ENCODE peak calls at places on chromosomes 7 and 10, in seven cellular contexts. One of them, this sample, is unnamed.

GRCh38 chr10:116565533-116565932 is 19.8 kb downstream of the PNLIP start:
- DNase-seq in fibroblast of lung: no peak
- DNase-seq in MCF 10A: no peak
- DNase-seq in lower lobe of right lung: no peak
- DNase-seq in H9: no peak
- DNase-seq in neural progenitor cell: no peak
- DNase-seq in neural crest cell: no peak
- DNase-seq in this sample: no peak

GRCh38 chr7:145105561-145105960 is 269.7 kb upstream of the TPK1 start:
- DNase-seq in neural crest cell: no peak
- DNase-seq in lower lobe of right lung: no peak
- DNase-seq in H9: no peak
- DNase-seq in fibroblast of lung: no peak
- DNase-seq in MCF 10A: no peak
- DNase-seq in neural progenitor cell: no peak
- DNase-seq in this sample: no peak

GRCh38 chr7:50679218-50680007 is 103.3 kb downstream of the GRB10 start:
- DNase-seq in lower lobe of right lung: no peak
- DNase-seq in neural crest cell: no peak
- DNase-seq in neural progenitor cell: peak
- DNase-seq in fibroblast of lung: peak
- DNase-seq in MCF 10A: peak
- DNase-seq in H9: no peak
- DNase-seq in this sample: no peak

GRCh38 chr7:115332691-115333090 is 410.8 kb downstream of the MDFIC start:
- DNase-seq in MCF 10A: no peak
- DNase-seq in lower lobe of right lung: no peak
- DNase-seq in neural progenitor cell: no peak
- DNase-seq in fibroblast of lung: peak
- DNase-seq in H9: no peak
- DNase-seq in neural crest cell: no peak
- DNase-seq in this sample: no peak

GRCh38 chr7:81822811-81823210 is 53.0 kb upstream of the HGF start:
- DNase-seq in H9: no peak
- DNase-seq in neural crest cell: no peak
- DNase-seq in MCF 10A: no peak
- DNase-seq in neural progenitor cell: no peak
- DNase-seq in lower lobe of right lung: no peak
- DNase-seq in fibroblast of lung: no peak
- DNase-seq in this sample: no peak

GRCh38 chr7:140231779-140232491 is 55.2 kb upstream of the KDM7A start:
- DNase-seq in neural progenitor cell: no peak
- DNase-seq in lower lobe of right lung: no peak
- DNase-seq in MCF 10A: peak
- DNase-seq in neural crest cell: no peak
- DNase-seq in fibroblast of lung: no peak
- DNase-seq in H9: no peak
- DNase-seq in this sample: no peak

GRCh38 chr10:59904431-59905065 is 1.8 kb downstream of the CCDC6 start:
- DNase-seq in neural progenitor cell: peak
- DNase-seq in lower lobe of right lung: no peak
- DNase-seq in H9: no peak
- DNase-seq in neural crest cell: no peak
- DNase-seq in fibroblast of lung: no peak
- DNase-seq in MCF 10A: no peak
- DNase-seq in this sample: no peak

GRCh38 chr7:102978280-102978679 is 65.5 kb downstream of the LRRC17 start:
- DNase-seq in neural crest cell: no peak
- DNase-seq in lower lobe of right lung: no peak
- DNase-seq in neural progenitor cell: no peak
- DNase-seq in fibroblast of lung: peak
- DNase-seq in H9: no peak
- DNase-seq in MCF 10A: peak
- DNase-seq in this sample: peak

GRCh38 chr7:117208257-117208656 is 114.6 kb downstream of the WNT2 start:
- DNase-seq in neural progenitor cell: no peak
- DNase-seq in neural crest cell: no peak
- DNase-seq in MCF 10A: no peak
- DNase-seq in H9: no peak
- DNase-seq in lower lobe of right lung: no peak
- DNase-seq in fibroblast of lung: no peak
- DNase-seq in this sample: no peak

GRCh38 chr7:151251328-151251925 is 2.9 kb upstream of the SMARCD3 start:
- DNase-seq in fibroblast of lung: peak
- DNase-seq in lower lobe of right lung: peak
- DNase-seq in neural crest cell: no peak
- DNase-seq in H9: no peak
- DNase-seq in neural progenitor cell: no peak
- DNase-seq in MCF 10A: peak
- DNase-seq in this sample: peak

GRCh38 chr7:132996581-132997242 is 85.2 kb downstream of the CHCHD3 start:
- DNase-seq in lower lobe of right lung: no peak
- DNase-seq in MCF 10A: no peak
- DNase-seq in fibroblast of lung: no peak
- DNase-seq in H9: no peak
- DNase-seq in neural progenitor cell: peak
- DNase-seq in neural crest cell: no peak
- DNase-seq in this sample: no peak

GRCh38 chr10:3471927-3472704 is 299.5 kb upstream of the PITRM1 start:
- DNase-seq in neural crest cell: peak
- DNase-seq in MCF 10A: no peak
- DNase-seq in neural progenitor cell: peak
- DNase-seq in fibroblast of lung: no peak
- DNase-seq in H9: no peak
- DNase-seq in lower lobe of right lung: no peak
- DNase-seq in this sample: peak

DNA sequence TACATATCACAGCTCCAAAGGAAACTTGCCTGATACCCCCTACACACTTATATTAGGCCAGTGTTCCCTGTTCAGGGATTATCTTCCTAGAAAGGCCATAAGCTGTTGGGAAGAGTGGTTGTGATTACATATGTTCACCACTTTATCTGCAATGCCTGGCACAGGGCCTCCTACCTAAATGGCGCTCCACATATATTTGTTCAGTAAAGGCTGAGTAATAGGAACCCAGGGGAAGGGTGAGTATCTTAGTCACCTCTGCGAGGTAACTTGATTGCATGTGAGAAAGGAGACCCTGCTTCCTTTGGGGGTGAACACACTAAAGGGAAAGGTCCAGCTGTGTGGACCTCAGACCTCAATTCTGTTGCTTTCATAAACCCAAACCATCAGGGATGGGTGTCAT is 896.0 kb downstream of the LRMDA start:
- DNase-seq in MCF 10A: no peak
- DNase-seq in neural crest cell: no peak
- DNase-seq in neural progenitor cell: no peak
- DNase-seq in lower lobe of right lung: no peak
- DNase-seq in fibroblast of lung: no peak
- DNase-seq in H9: no peak
- DNase-seq in this sample: no peak
- TF ChIP-seq CTCF in MCF 10A: no peak
- TF ChIP-seq CTCF in neural crest cell: no peak
- TF ChIP-seq CTCF in neural progenitor cell: no peak
- TF ChIP-seq CTCF in lower lobe of right lung: no peak
- TF ChIP-seq CTCF in fibroblast of lung: no peak
- TF ChIP-seq CTCF in H9: no peak
- TF ChIP-seq CTCF in this sample: no peak

GRCh38 chr7:127616709-127617108 is 1.2 kb downstream of the PAX4 start:
- DNase-seq in lower lobe of right lung: no peak
- DNase-seq in neural crest cell: no peak
- DNase-seq in MCF 10A: no peak
- DNase-seq in fibroblast of lung: no peak
- DNase-seq in neural progenitor cell: no peak
- DNase-seq in H9: no peak
- DNase-seq in this sample: no peak

GRCh38 chr7:127618042-127618441 is at the start of gene PAX4:
- DNase-seq in neural progenitor cell: no peak
- DNase-seq in H9: no peak
- DNase-seq in MCF 10A: no peak
- DNase-seq in lower lobe of right lung: no peak
- DNase-seq in neural crest cell: no peak
- DNase-seq in fibroblast of lung: no peak
- DNase-seq in this sample: no peak

GRCh38 chr7:127619681-127620405 is 1.9 kb upstream of the PAX4 start:
- DNase-seq in fibroblast of lung: no peak
- DNase-seq in neural crest cell: no peak
- DNase-seq in neural progenitor cell: peak
- DNase-seq in H9: peak
- DNase-seq in MCF 10A: no peak
- DNase-seq in lower lobe of right lung: no peak
- DNase-seq in this sample: no peak

GRCh38 chr7:127618775-127619174 is 833 bp upstream of the PAX4 start:
- DNase-seq in neural progenitor cell: no peak
- DNase-seq in MCF 10A: no peak
- DNase-seq in neural crest cell: no peak
- DNase-seq in lower lobe of right lung: no peak
- DNase-seq in H9: no peak
- DNase-seq in fibroblast of lung: no peak
- DNase-seq in this sample: no peak

GRCh38 chr7:127620406-127621233 is 2.7 kb upstream of the PAX4 start:
- DNase-seq in lower lobe of right lung: no peak
- DNase-seq in MCF 10A: no peak
- DNase-seq in fibroblast of lung: no peak
- DNase-seq in neural crest cell: no peak
- DNase-seq in neural progenitor cell: peak
- DNase-seq in H9: peak
- DNase-seq in this sample: no peak
- TF ChIP-seq CTCF in lower lobe of right lung: no peak
- TF ChIP-seq CTCF in MCF 10A: no peak
- TF ChIP-seq CTCF in fibroblast of lung: no peak
- TF ChIP-seq CTCF in neural crest cell: no peak
- TF ChIP-seq CTCF in neural progenitor cell: no peak
- TF ChIP-seq CTCF in H9: no peak
- TF ChIP-seq CTCF in this sample: no peak

GRCh38 chr10:103669944-103670343 is 176.4 kb downstream of the NEURL1 start:
- DNase-seq in neural progenitor cell: no peak
- DNase-seq in MCF 10A: no peak
- DNase-seq in lower lobe of right lung: no peak
- DNase-seq in H9: no peak
- DNase-seq in neural crest cell: no peak
- DNase-seq in fibroblast of lung: no peak
- DNase-seq in this sample: no peak
- TF ChIP-seq CTCF in neural progenitor cell: no peak
- TF ChIP-seq CTCF in MCF 10A: no peak
- TF ChIP-seq CTCF in lower lobe of right lung: no peak
- TF ChIP-seq CTCF in H9: peak
- TF ChIP-seq CTCF in neural crest cell: no peak
- TF ChIP-seq CTCF in fibroblast of lung: no peak
- TF ChIP-seq CTCF in this sample: no peak

DNA sequence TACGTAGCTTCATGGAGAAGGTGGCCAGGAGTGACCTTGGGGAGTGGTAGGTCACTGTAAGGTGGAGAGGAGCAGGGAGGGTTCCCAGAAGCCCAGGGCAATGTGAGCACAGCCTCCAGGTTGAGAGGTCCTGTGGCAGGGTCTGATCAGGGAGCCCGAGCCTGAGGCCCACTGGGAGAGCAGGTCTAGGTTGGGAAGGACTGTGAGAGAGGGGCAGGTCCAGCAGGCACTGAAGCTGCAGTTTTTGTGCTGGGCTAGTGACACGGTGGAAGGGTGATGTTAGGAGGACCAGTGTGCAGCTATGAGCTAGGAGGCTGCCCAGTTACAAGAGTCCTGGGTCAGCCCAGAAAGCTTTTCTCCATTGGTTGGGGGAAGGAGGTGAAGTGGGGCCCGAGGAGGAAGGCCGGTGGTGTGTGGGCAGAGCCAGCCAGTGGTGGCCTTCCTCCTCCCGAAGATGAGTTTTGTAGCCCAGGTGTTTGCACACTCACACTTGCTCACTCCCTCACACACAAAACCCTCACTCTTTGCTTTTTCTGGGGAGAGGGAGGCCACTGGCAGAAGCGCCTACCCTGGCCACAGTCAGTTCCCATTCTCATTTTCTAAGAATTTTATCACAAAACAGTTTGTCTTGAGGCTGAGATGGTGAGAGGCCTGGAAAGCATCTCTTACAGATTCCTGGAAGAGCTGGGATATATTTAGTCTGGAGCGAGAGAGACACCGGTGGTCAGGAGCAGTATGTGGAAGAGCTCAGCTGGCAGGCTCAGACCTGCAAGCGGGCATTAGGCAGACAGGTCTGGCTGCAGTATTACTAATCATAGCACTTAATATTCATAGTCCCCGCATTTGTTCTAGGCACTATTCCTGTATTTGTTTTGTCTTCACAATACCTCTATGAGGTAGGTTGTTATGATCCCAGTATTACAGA is 57.1 kb downstream of the ZNF467 start:
- DNase-seq in fibroblast of lung: no peak
- DNase-seq in lower lobe of right lung: no peak
- DNase-seq in neural crest cell: no peak
- DNase-seq in neural progenitor cell: no peak
- DNase-seq in MCF 10A: peak
- DNase-seq in H9: peak
- DNase-seq in this sample: no peak
- TF ChIP-seq CTCF in fibroblast of lung: no peak
- TF ChIP-seq CTCF in lower lobe of right lung: no peak
- TF ChIP-seq CTCF in neural crest cell: no peak
- TF ChIP-seq CTCF in neural progenitor cell: no peak
- TF ChIP-seq CTCF in MCF 10A: no peak
- TF ChIP-seq CTCF in H9: peak
- TF ChIP-seq CTCF in this sample: no peak

GRCh38 chr10:114387784-114388183 is 16.5 kb downstream of the AFAP1L2 start:
- DNase-seq in fibroblast of lung: no peak
- DNase-seq in MCF 10A: no peak
- DNase-seq in lower lobe of right lung: no peak
- DNase-seq in H9: no peak
- DNase-seq in neural progenitor cell: peak
- DNase-seq in neural crest cell: no peak
- DNase-seq in this sample: no peak
- TF ChIP-seq CTCF in fibroblast of lung: no peak
- TF ChIP-seq CTCF in MCF 10A: no peak
- TF ChIP-seq CTCF in lower lobe of right lung: no peak
- TF ChIP-seq CTCF in H9: peak
- TF ChIP-seq CTCF in neural progenitor cell: peak
- TF ChIP-seq CTCF in neural crest cell: no peak
- TF ChIP-seq CTCF in this sample: no peak

GRCh38 chr7:88357794-88358533 is 51.3 kb upstream of the STEAP4 start:
- DNase-seq in neural progenitor cell: no peak
- DNase-seq in H9: no peak
- DNase-seq in neural crest cell: no peak
- DNase-seq in fibroblast of lung: no peak
- DNase-seq in lower lobe of right lung: no peak
- DNase-seq in MCF 10A: peak
- DNase-seq in this sample: no peak
- TF ChIP-seq CTCF in neural progenitor cell: peak
- TF ChIP-seq CTCF in H9: peak
- TF ChIP-seq CTCF in neural crest cell: peak
- TF ChIP-seq CTCF in fibroblast of lung: peak
- TF ChIP-seq CTCF in lower lobe of right lung: peak
- TF ChIP-seq CTCF in MCF 10A: peak
- TF ChIP-seq CTCF in this sample: no peak

DNA sequence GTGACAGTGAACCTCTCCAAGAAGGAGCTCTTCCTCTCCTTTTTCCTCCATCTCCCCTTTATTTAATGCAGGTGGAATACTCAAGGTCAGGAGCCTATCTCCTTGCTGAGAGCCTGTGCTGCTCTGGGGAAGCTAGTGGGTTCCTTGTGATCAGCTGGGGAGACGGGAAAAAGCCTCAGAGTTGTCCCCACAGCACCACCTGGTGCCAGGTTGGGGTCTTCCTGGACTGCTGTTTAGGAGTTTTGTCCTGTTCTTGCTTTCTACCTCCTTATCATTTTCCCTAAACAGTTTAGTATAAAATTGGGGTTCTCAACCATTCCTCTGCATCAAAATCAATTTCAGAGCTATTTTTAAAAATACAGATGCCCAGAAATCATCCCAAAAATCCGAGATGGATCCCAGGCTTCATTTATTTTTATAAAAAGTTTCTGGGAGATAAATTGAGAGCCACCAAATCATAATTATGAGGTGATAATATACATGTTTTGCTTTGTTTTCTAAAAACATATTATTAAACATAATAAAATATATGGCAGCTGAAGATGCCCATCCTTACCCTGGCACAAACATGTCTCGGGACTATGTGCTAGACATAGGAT is 44.3 kb downstream of the MACC1 start:
- DNase-seq in MCF 10A: peak
- DNase-seq in H9: peak
- DNase-seq in neural crest cell: peak
- DNase-seq in fibroblast of lung: peak
- DNase-seq in lower lobe of right lung: peak
- DNase-seq in neural progenitor cell: peak
- DNase-seq in this sample: peak
- TF ChIP-seq CTCF in MCF 10A: peak
- TF ChIP-seq CTCF in H9: peak
- TF ChIP-seq CTCF in neural crest cell: peak
- TF ChIP-seq CTCF in fibroblast of lung: peak
- TF ChIP-seq CTCF in lower lobe of right lung: peak
- TF ChIP-seq CTCF in neural progenitor cell: peak
- TF ChIP-seq CTCF in this sample: peak